ENCODE peak calls at places on chromosomes 7 and 10, in six cellular contexts. K is transverse colon, C is H1, U is ovary, P is Peyer's patch, Q is body of pancreas. M is an unnamed sample.

GRCh38 chr10:84423729-84424128 is 95.3 kb downstream of the CCSER2 start:
- DNase-seq in Q (no peak), U (no peak), P (no peak), K (no peak), C (no peak), M (no peak)

GRCh38 chr7:49279886-49280285 is 355.5 kb downstream of the CDC14C start:
- DNase-seq in C (no peak), P (no peak), Q (no peak), U (no peak), K (no peak), M (no peak)

GRCh38 chr10:62373995-62374861 is at the start of gene ZNF365:
- DNase-seq in P (no peak), C (peak; percentile 71), Q (no peak), U (peak; percentile 18), K (no peak), M (no peak)

GRCh38 chr7:24425664-24426063 is 141.7 kb downstream of the NPY start:
- DNase-seq in K (no peak), C (no peak), U (no peak), Q (no peak), P (no peak), M (no peak)

GRCh38 chr10:103040424-103040823 is 122.3 kb downstream of the CNNM2 start:
- DNase-seq in C (no peak), P (no peak), U (no peak), Q (no peak), K (no peak), M (no peak)

GRCh38 chr10:100872034-100872791 is 40.5 kb upstream of the SLF2 start:
- DNase-seq in C (peak; percentile 92), P (peak; percentile 21), U (no peak), Q (peak; percentile 41), K (peak; percentile 17), M (no peak)

GRCh38 chr7:2008101-2008935 is 224.4 kb downstream of the MAD1L1 start:
- DNase-seq in Q (no peak), P (no peak), K (no peak), C (no peak), U (peak; percentile 8), M (no peak)

GRCh38 chr7:10940748-10941358 is 32.8 kb upstream of the PHF14 start:
- DNase-seq in K (peak; percentile 14), P (peak; percentile 49), Q (peak; percentile 19), C (no peak), U (no peak), M (peak; percentile 7)

GRCh38 chr10:77977975-77978759 is 51.1 kb downstream of the POLR3A start:
- DNase-seq in P (no peak), Q (no peak), K (no peak), U (peak; percentile 52), C (no peak), M (no peak)

GRCh38 chr7:87513735-87514319 is 38.3 kb upstream of the ABCB4 start:
- DNase-seq in P (no peak), U (no peak), K (no peak), C (no peak), Q (no peak), M (no peak)

GRCh38 chr10:34723746-34724145 is 91.3 kb downstream of the PARD3 start:
- DNase-seq in P (no peak), C (peak; percentile 40), K (peak; percentile 47), Q (peak; percentile 45), U (peak; percentile 52), M (peak; percentile 33)

GRCh38 chr7:5173490-5173889 is 16.5 kb upstream of the WIPI2 start:
- DNase-seq in U (no peak), P (no peak), Q (no peak), C (no peak), K (no peak), M (no peak)

GRCh38 chr10:22230331-22230833 is 12.6 kb upstream of the EBLN1 start:
- DNase-seq in Q (no peak), K (no peak), U (no peak), C (no peak), P (peak; percentile 52), M (peak; percentile 15)

GRCh38 chr7:78326870-78327269 is 528.3 kb downstream of the PHTF2 start:
- DNase-seq in P (no peak), U (no peak), K (no peak), C (no peak), Q (no peak), M (no peak)

GRCh38 chr7:1428941-1429444 is 30.3 kb downstream of the MICALL2 start:
- DNase-seq in P (no peak), C (no peak), Q (no peak), U (no peak), K (no peak), M (no peak)

GRCh38 chr10:360653-361052 is 225.4 kb downstream of the ZMYND11 start:
- DNase-seq in K (no peak), U (no peak), P (no peak), Q (no peak), C (no peak), M (no peak)

GRCh38 chr10:111972109-111972508 is 211.5 kb downstream of the GPAM start:
- DNase-seq in P (no peak), K (no peak), C (no peak), U (no peak), Q (no peak), M (no peak)

GRCh38 chr10:83167081-83167480 is 972.2 kb upstream of the GHITM start:
- DNase-seq in P (no peak), C (no peak), U (no peak), K (no peak), Q (no peak), M (no peak)

GRCh38 chr10:100009283-100009792 is 409 bp downstream of the DNMBP start:
- DNase-seq in C (no peak), K (peak; percentile 70), U (no peak), Q (peak; percentile 17), P (peak; percentile 69), M (peak; percentile 56)

GRCh38 chr7:116777613-116778380 is 84.6 kb upstream of the CAPZA2 start:
- DNase-seq in K (no peak), C (no peak), P (no peak), U (no peak), Q (no peak), M (no peak)

GRCh38 chr7:70776627-70777101 is 355.3 kb upstream of the GALNT17 start:
- DNase-seq in P (no peak), Q (no peak), C (no peak), K (no peak), U (peak; percentile 60), M (no peak)

GRCh38 chr10:70742537-70743429 is 42.4 kb downstream of the TBATA start:
- DNase-seq in C (no peak), K (peak; percentile 36), Q (no peak), P (no peak), U (no peak), M (no peak)

GRCh38 chr7:120523985-120524384 is 251.0 kb downstream of the KCND2 start:
- DNase-seq in U (no peak), C (no peak), Q (no peak), P (no peak), K (no peak), M (no peak)

GRCh38 chr7:44567884-44568283 is 5.8 kb downstream of the DDX56 start:
- DNase-seq in K (no peak), P (no peak), C (no peak), U (no peak), Q (no peak), M (no peak)

GRCh38 chr7:44566680-44567079 is 7.0 kb downstream of the DDX56 start:
- DNase-seq in U (no peak), K (no peak), P (no peak), Q (no peak), C (no peak), M (no peak)

GRCh38 chr7:44572771-44573170 is 937 bp downstream of the DDX56 start:
- DNase-seq in U (no peak), K (no peak), Q (no peak), C (no peak), P (no peak), M (no peak)

GRCh38 chr7:44568771-44569560 is 4.7 kb downstream of the DDX56 start:
- DNase-seq in C (no peak), K (no peak), Q (no peak), U (no peak), P (no peak), M (no peak)

DNA sequence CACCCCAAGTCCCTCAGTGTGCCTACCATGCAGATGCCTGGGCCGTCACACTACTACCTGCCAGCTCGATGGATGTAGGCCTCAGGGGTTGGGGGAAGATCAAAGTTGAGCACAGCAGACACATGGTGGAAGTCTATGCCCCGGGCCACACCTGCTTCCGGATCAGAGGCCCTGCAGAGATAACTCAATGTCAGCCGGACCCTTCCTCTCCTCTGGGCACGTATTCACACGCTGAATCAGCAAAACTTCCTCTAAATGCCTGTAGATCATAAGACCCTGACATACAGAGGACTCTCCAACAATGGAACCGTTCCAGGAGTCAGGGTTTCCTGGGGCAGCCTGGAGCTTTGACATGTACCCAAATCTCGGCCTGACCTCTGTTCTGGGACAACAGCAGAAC is 3.8 kb downstream of the DDX56 start:
- DNase-seq in Q (no peak), P (no peak), C (no peak), U (no peak), K (no peak), M (no peak)
- H3K36me3 ChIP-seq in Q (peaks cover 45% of the 10 kb centered on the region), P (peaks cover 78% of the 10 kb centered on the region), C (peaks cover 64% of the 10 kb centered on the region), U (no peaks in the 10 kb centered on the region), K (peaks cover 52% of the 10 kb centered on the region), M (peaks cover 9% of the 10 kb centered on the region)

DNA sequence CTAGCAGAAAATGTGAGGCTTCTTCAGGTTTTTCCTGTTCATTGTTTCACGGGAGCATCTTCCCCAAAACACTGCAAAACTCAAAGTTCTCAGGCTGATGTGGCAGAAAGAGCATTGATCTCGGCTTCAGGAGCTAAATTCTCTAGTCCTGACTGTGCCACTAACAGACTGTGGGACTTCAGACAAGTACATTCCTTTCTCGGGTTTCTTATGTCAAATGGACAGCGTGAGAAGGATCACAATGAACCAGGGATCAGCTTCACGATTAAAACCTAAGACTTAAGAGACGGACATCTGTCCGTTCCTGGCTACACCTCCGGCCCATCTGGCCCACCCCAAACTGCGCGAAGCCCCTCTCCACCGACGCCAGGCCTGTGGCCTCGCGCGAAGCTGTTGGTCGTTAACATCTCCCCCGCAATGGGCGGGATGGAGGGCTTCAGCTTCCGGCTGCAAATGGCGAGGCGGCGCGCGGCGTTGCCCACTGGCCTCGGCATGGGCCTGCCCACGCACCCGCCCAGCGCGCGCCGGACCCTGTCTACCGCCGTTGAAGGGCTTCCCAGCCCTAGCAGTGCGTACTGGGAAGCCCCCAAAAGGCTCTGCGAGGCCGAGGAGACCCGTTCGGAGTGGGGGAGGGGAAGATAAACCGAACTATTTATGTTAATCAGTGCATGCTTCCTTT is 549 bp upstream of the DDX50 start:
- DNase-seq in U (no peak), C (peak; percentile 85), K (no peak), P (no peak), Q (no peak), M (no peak)
- TF ChIP-seq POLR2A in U (no peak), C (peak; percentile 89), K (no peak), P (no peak), Q (no peak), M (no peak)

GRCh38 chr7:99386584-99387238 is 12.2 kb downstream of the ARPC1B start:
- DNase-seq in Q (no peak), P (no peak), K (no peak), C (no peak), U (no peak), M (no peak)
- H3K36me3 ChIP-seq in Q (peaks cover 2% of the 10 kb centered on the region), P (peaks cover 70% of the 10 kb centered on the region), K (peaks cover 19% of the 10 kb centered on the region), C (peaks cover 13% of the 10 kb centered on the region), U (no peaks in the 10 kb centered on the region), M (no peaks in the 10 kb centered on the region)

DNA sequence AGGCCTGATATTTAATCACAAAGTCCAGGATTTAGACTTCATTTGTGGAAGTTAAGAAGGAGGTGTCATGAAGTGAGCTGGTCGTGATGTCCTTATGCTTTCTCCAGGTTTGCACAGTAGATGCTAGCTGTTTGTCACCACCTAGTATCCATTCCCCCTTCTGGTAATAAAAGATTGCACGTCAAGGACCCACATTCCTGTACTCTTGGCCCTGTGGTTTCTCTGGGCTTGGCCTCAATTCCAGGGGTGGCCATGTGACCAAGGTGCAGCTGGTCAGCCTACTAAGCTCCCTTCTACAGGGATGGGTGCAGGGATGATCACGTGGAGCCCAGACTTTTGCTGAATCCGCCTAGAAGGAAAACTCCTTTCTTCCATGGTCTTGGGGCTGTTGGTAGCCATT is 16.5 kb downstream of the NPS start:
- DNase-seq in Q (no peak), K (no peak), C (no peak), P (no peak), U (no peak), M (no peak)
- TF ChIP-seq POLR2A in Q (no peak), K (no peak), C (no peak), P (no peak), U (no peak), M (no peak)